ENCODE peak calls at places on chromosomes 4 and X, in ten cellular contexts. D is H9; F is NCI-H1417 treated with DMSO at 0.1 percent for 48 hours; B is endothelial cell of umbilical vein; M is non-pigmented ciliary epithelial cell; Q is COR-L47; S is CD4-positive, alpha-beta T cell; W is foreskin fibroblast; R is pancreas; N is effector memory CD8-positive, alpha-beta T cell. P is an unnamed sample.

GRCh38 chrX:107450823-107451509 is 1.5 kb downstream of the FRMPD3 start:
- DNase-seq in D (peak; percentile 86), F (no peak), B (no peak), M (no peak), Q (no peak), S (no peak), W (no peak), R (no peak), N (peak; percentile 48), P (no peak)

GRCh38 chrX:125101971-125102750 is 217.5 kb upstream of the TEX13C start:
- DNase-seq in D (no peak), F (no peak), B (no peak), M (no peak), Q (no peak), S (no peak), W (no peak), R (no peak), N (no peak), P (no peak)

GRCh38 chr4:185128272-185129119 is 14.6 kb upstream of the SLC25A4 start:
- DNase-seq in D (peak; percentile 70), F (no peak), B (peak; percentile 18), M (no peak), Q (peak; percentile 9), S (peak; percentile 18), W (peak; percentile 63), R (peak; percentile 60), N (peak; percentile 17), P (no peak)

GRCh38 chr4:119314356-119314755 is 7.6 kb downstream of the FABP2 start:
- DNase-seq in D (no peak), F (peak; percentile 43), B (peak; percentile 53), M (no peak), Q (peak; percentile 57), S (no peak), W (peak; percentile 76), R (no peak), N (no peak), P (no peak)

GRCh38 chr4:13415068-13415785 is 68.9 kb downstream of the RAB28 start:
- DNase-seq in D (peak; percentile 45), F (no peak), B (no peak), M (no peak), Q (no peak), S (no peak), W (no peak), R (peak; percentile 71), N (no peak), P (no peak)

GRCh38 chr4:184376136-184376838 is 98.1 kb downstream of the IRF2 start:
- DNase-seq in D (no peak), F (no peak), B (no peak), M (no peak), Q (no peak), S (no peak), W (peak; percentile 42), R (no peak), N (no peak), P (no peak)

GRCh38 chr4:15493411-15493810 is 23.7 kb downstream of the CC2D2A start:
- DNase-seq in D (no peak), F (no peak), B (no peak), M (no peak), Q (no peak), S (no peak), W (no peak), R (no peak), N (no peak), P (no peak)

GRCh38 chrX:136206916-136207315 is 44.3 kb downstream of the MAP7D3 start:
- DNase-seq in D (no peak), F (no peak), B (no peak), M (no peak), Q (no peak), S (no peak), W (no peak), R (no peak), N (no peak), P (no peak)

GRCh38 chrX:1578511-1579173 is 12.8 kb upstream of the AKAP17A start:
- DNase-seq in D (no peak), F (no peak), B (no peak), M (no peak), Q (no peak), S (no peak), W (no peak), R (no peak), N (peak; percentile 0), P (no peak)

GRCh38 chr4:28690890-28691289 is 1830.2 kb downstream of the STIM2 start:
- DNase-seq in D (no peak), F (no peak), B (no peak), M (no peak), Q (no peak), S (no peak), W (no peak), R (no peak), N (no peak), P (no peak)

GRCh38 chr4:83569967-83570366 is 34.1 kb downstream of the GPAT3 start:
- DNase-seq in D (no peak), F (no peak), B (no peak), M (no peak), Q (no peak), S (no peak), W (no peak), R (no peak), N (no peak), P (no peak)

P was measured in AG04449.